ENCODE peak calls at places on chromosome 9, in seven cellular contexts. One of them, this sample, is unnamed.

GRCh38 chr9:2704504-2704903 is 12.8 kb upstream of the KCNV2 start:
- DNase-seq in H54: no peak
- DNase-seq in adrenal gland: no peak
- DNase-seq in GM12892: no peak
- DNase-seq in HepG2: no peak
- DNase-seq in GM12878: no peak
- DNase-seq in A549: no peak
- DNase-seq in this sample: no peak

GRCh38 chr9:77011973-77012817 is 7.3 kb upstream of the FOXB2 start:
- DNase-seq in A549: peak; percentile 61
- DNase-seq in adrenal gland: peak; percentile 50
- DNase-seq in HepG2: peak; percentile 20
- DNase-seq in GM12878: no peak
- DNase-seq in H54: peak; percentile 81
- DNase-seq in GM12892: no peak
- DNase-seq in this sample: no peak

GRCh38 chr9:98429613-98430012 is 174.2 kb upstream of the TBC1D2 start:
- DNase-seq in adrenal gland: no peak
- DNase-seq in HepG2: no peak
- DNase-seq in GM12878: no peak
- DNase-seq in H54: no peak
- DNase-seq in GM12892: no peak
- DNase-seq in A549: no peak
- DNase-seq in this sample: no peak

GRCh38 chr9:68980341-68980914 is 33.5 kb downstream of the PRKACG start:
- DNase-seq in GM12892: no peak
- DNase-seq in HepG2: no peak
- DNase-seq in H54: no peak
- DNase-seq in A549: no peak
- DNase-seq in adrenal gland: peak; percentile 61
- DNase-seq in GM12878: no peak
- DNase-seq in this sample: no peak

GRCh38 chr9:89576404-89576824 is 28.4 kb upstream of the GADD45G start:
- DNase-seq in GM12892: no peak
- DNase-seq in H54: no peak
- DNase-seq in GM12878: no peak
- DNase-seq in A549: peak; percentile 38
- DNase-seq in HepG2: peak; percentile 32
- DNase-seq in adrenal gland: no peak
- DNase-seq in this sample: no peak

GRCh38 chr9:72696481-72696880 is 175.1 kb downstream of the TMC1 start:
- DNase-seq in H54: no peak
- DNase-seq in HepG2: no peak
- DNase-seq in adrenal gland: no peak
- DNase-seq in GM12892: no peak
- DNase-seq in A549: no peak
- DNase-seq in GM12878: no peak
- DNase-seq in this sample: no peak

GRCh38 chr9:126474786-126475485 is 138.8 kb upstream of the LMX1B start:
- DNase-seq in HepG2: no peak
- DNase-seq in GM12892: no peak
- DNase-seq in adrenal gland: no peak
- DNase-seq in A549: peak; percentile 72
- DNase-seq in GM12878: no peak
- DNase-seq in H54: peak; percentile 93
- DNase-seq in this sample: no peak

GRCh38 chr9:110125207-110125751 is 82.7 kb downstream of the C9orf152 start:
- DNase-seq in GM12892: no peak
- DNase-seq in A549: peak; percentile 94
- DNase-seq in HepG2: peak; percentile 95
- DNase-seq in GM12878: no peak
- DNase-seq in H54: no peak
- DNase-seq in adrenal gland: peak; percentile 87
- DNase-seq in this sample: no peak

GRCh38 chr9:28916348-28916747 is 1343.1 kb upstream of the C9orf72 start:
- DNase-seq in A549: no peak
- DNase-seq in HepG2: no peak
- DNase-seq in H54: no peak
- DNase-seq in GM12892: no peak
- DNase-seq in adrenal gland: no peak
- DNase-seq in GM12878: no peak
- DNase-seq in this sample: no peak

GRCh38 chr9:121261107-121261460 is 6.9 kb upstream of the GSN start:
- DNase-seq in HepG2: no peak
- DNase-seq in GM12878: no peak
- DNase-seq in adrenal gland: peak; percentile 41
- DNase-seq in H54: no peak
- DNase-seq in GM12892: no peak
- DNase-seq in A549: no peak
- DNase-seq in this sample: no peak

GRCh38 chr9:33374190-33374589 is 28.2 kb downstream of the AQP7 start:
- DNase-seq in A549: no peak
- DNase-seq in GM12878: no peak
- DNase-seq in adrenal gland: no peak
- DNase-seq in H54: no peak
- DNase-seq in HepG2: no peak
- DNase-seq in GM12892: no peak
- DNase-seq in this sample: no peak

GRCh38 chr9:89528540-89528939 is 30.6 kb upstream of the SEMA4D start:
- DNase-seq in HepG2: no peak
- DNase-seq in H54: no peak
- DNase-seq in A549: peak; percentile 27
- DNase-seq in GM12892: no peak
- DNase-seq in adrenal gland: no peak
- DNase-seq in GM12878: no peak
- DNase-seq in this sample: no peak

GRCh38 chr9:94922098-94922607 is 195.7 kb downstream of the AOPEP start:
- DNase-seq in H54: peak; percentile 81
- DNase-seq in GM12892: no peak
- DNase-seq in A549: peak; percentile 93
- DNase-seq in HepG2: peak; percentile 91
- DNase-seq in adrenal gland: peak; percentile 48
- DNase-seq in GM12878: no peak
- DNase-seq in this sample: no peak

GRCh38 chr9:35664531-35665470 is at the start of gene ARHGEF39:
- DNase-seq in GM12892: peak; percentile 94
- DNase-seq in H54: peak; percentile 76
- DNase-seq in A549: peak; percentile 86
- DNase-seq in HepG2: peak; percentile 81
- DNase-seq in adrenal gland: peak; percentile 85
- DNase-seq in GM12878: no peak
- DNase-seq in this sample: no peak

GRCh38 chr9:135035781-135036760 is 51.4 kb upstream of the OLFM1 start:
- DNase-seq in GM12878: no peak
- DNase-seq in GM12892: no peak
- DNase-seq in A549: no peak
- DNase-seq in adrenal gland: peak; percentile 2
- DNase-seq in H54: no peak
- DNase-seq in HepG2: no peak
- DNase-seq in this sample: no peak

GRCh38 chr9:38106488-38106887 is 37.5 kb upstream of the SHB start:
- DNase-seq in H54: no peak
- DNase-seq in A549: no peak
- DNase-seq in HepG2: no peak
- DNase-seq in GM12878: no peak
- DNase-seq in adrenal gland: no peak
- DNase-seq in GM12892: no peak
- DNase-seq in this sample: no peak

GRCh38 chr9:2788948-2789347 is 54.9 kb downstream of the PUM3 start:
- DNase-seq in HepG2: no peak
- DNase-seq in adrenal gland: no peak
- DNase-seq in GM12878: no peak
- DNase-seq in GM12892: no peak
- DNase-seq in A549: no peak
- DNase-seq in H54: no peak
- DNase-seq in this sample: no peak

GRCh38 chr9:129886226-129887174 is 51.2 kb downstream of the USP20 start:
- DNase-seq in GM12878: peak; percentile 37
- DNase-seq in HepG2: no peak
- DNase-seq in H54: no peak
- DNase-seq in GM12892: no peak
- DNase-seq in adrenal gland: no peak
- DNase-seq in A549: no peak
- DNase-seq in this sample: no peak

GRCh38 chr9:103674271-103674670 is 419.8 kb upstream of the SMC2 start:
- DNase-seq in adrenal gland: no peak
- DNase-seq in GM12878: no peak
- DNase-seq in HepG2: no peak
- DNase-seq in H54: no peak
- DNase-seq in GM12892: no peak
- DNase-seq in A549: no peak
- DNase-seq in this sample: no peak

GRCh38 chr9:114035845-114036785 is 42.0 kb downstream of the AMBP start:
- DNase-seq in HepG2: no peak
- DNase-seq in adrenal gland: no peak
- DNase-seq in H54: no peak
- DNase-seq in GM12878: no peak
- DNase-seq in A549: no peak
- DNase-seq in GM12892: no peak
- DNase-seq in this sample: no peak

GRCh38 chr9:104831681-104832080 is 67.8 kb downstream of the NIPSNAP3B start:
- DNase-seq in GM12878: no peak
- DNase-seq in H54: peak; percentile 41
- DNase-seq in GM12892: no peak
- DNase-seq in A549: peak; percentile 4
- DNase-seq in adrenal gland: no peak
- DNase-seq in HepG2: no peak
- DNase-seq in this sample: no peak

GRCh38 chr9:108860354-108860753 is 1.7 kb upstream of the ACTL7A start:
- DNase-seq in GM12878: no peak
- DNase-seq in adrenal gland: no peak
- DNase-seq in HepG2: no peak
- DNase-seq in H54: no peak
- DNase-seq in A549: no peak
- DNase-seq in GM12892: no peak
- DNase-seq in this sample: no peak

DNA sequence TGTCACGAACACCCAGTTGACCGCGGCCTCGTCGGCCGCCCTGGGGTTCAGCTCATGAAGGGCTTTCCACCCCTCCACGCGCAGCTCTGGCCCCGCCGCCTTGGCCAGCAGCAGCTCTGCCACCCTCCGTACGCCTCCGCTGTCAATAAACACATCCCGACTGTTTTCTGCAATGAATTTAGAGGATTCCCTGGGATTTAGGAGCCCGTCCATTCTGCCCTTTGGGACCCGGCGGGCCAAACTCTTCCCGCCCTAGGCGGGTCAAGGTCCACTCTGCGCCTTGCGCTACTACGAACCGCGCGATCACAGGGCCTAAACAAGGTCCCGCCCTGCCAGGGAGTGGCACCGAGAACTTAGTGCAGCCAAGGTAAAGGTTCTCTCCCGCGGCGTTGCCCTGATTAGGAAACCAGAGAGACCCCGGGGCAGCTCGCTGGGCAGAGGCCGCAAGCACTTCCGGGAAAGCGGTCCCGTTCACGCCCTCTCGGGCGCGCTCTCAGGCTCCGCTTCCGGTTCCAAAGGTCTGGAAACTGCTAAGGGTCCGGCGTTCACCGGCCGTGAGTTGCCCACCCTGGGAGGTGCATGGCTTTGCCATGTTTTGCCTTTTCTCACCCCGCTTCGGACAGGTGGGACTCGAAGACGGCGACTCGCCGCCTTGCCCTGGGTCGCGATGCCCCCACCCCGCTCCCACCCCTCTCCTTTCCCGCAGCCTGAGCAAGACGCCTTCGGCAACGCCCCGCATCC is 23.6 kb downstream of the HNRNPK start:
- DNase-seq in H54: no peak
- DNase-seq in GM12892: peak; percentile 60
- DNase-seq in adrenal gland: peak; percentile 72
- DNase-seq in A549: peak; percentile 82
- DNase-seq in GM12878: no peak
- DNase-seq in HepG2: peak; percentile 85
- DNase-seq in this sample: no peak
- TF ChIP-seq POLR2A in H54: peak; percentile 29
- TF ChIP-seq POLR2A in GM12892: peak; percentile 64
- TF ChIP-seq POLR2A in adrenal gland: no peak
- TF ChIP-seq POLR2A in A549: peak; percentile 57
- TF ChIP-seq POLR2A in GM12878: peak; percentile 77
- TF ChIP-seq POLR2A in HepG2: peak; percentile 86
- TF ChIP-seq POLR2A in this sample: no peak

GRCh38 chr9:70160672-70161413 is 97.9 kb upstream of the SMC5 start:
- DNase-seq in H54: no peak
- DNase-seq in GM12878: no peak
- DNase-seq in A549: no peak
- DNase-seq in GM12892: no peak
- DNase-seq in HepG2: no peak
- DNase-seq in adrenal gland: no peak
- DNase-seq in this sample: no peak

GRCh38 chr9:70159630-70160029 is 99.1 kb upstream of the SMC5 start:
- DNase-seq in GM12878: no peak
- DNase-seq in adrenal gland: no peak
- DNase-seq in HepG2: no peak
- DNase-seq in H54: no peak
- DNase-seq in A549: no peak
- DNase-seq in GM12892: no peak
- DNase-seq in this sample: no peak

GRCh38 chr9:70161414-70161732 is 97.4 kb upstream of the SMC5 start:
- DNase-seq in GM12878: no peak
- DNase-seq in H54: no peak
- DNase-seq in adrenal gland: no peak
- DNase-seq in A549: no peak
- DNase-seq in GM12892: no peak
- DNase-seq in HepG2: no peak
- DNase-seq in this sample: no peak

DNA sequence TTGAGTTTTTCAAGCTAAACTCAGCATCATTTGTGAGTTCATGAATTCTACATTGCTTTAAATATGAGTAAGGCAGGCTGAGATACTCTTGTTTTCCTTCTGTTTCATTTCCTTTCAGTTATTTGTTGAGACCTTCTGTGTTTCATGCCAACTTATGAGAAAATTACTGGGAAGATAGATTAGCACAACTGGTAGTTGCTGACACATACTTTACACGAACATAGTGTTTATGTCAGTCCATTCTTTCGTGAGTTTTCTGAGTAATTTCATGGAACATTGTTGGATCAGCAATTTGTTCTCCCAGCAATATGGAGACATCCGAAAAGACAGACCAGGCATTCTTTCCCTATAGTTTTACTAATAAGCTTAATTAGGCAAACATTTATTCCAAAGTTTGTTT is 102.0 kb upstream of the SMC5 start:
- DNase-seq in A549: no peak
- DNase-seq in adrenal gland: no peak
- DNase-seq in GM12892: no peak
- DNase-seq in H54: no peak
- DNase-seq in GM12878: no peak
- DNase-seq in HepG2: no peak
- DNase-seq in this sample: no peak
- TF ChIP-seq POLR2A in A549: no peak
- TF ChIP-seq POLR2A in adrenal gland: no peak
- TF ChIP-seq POLR2A in GM12892: no peak
- TF ChIP-seq POLR2A in H54: no peak
- TF ChIP-seq POLR2A in GM12878: no peak
- TF ChIP-seq POLR2A in HepG2: no peak
- TF ChIP-seq POLR2A in this sample: no peak

GRCh38 chr9:19809422-19810269 is 20.8 kb upstream of the SLC24A2 start:
- DNase-seq in adrenal gland: no peak
- DNase-seq in GM12892: no peak
- DNase-seq in A549: peak; percentile 7
- DNase-seq in H54: no peak
- DNase-seq in HepG2: no peak
- DNase-seq in GM12878: no peak
- DNase-seq in this sample: no peak
- TF ChIP-seq POLR2A in adrenal gland: no peak
- TF ChIP-seq POLR2A in GM12892: no peak
- TF ChIP-seq POLR2A in A549: no peak
- TF ChIP-seq POLR2A in H54: no peak
- TF ChIP-seq POLR2A in HepG2: no peak
- TF ChIP-seq POLR2A in GM12878: no peak
- TF ChIP-seq POLR2A in this sample: no peak

GRCh38 chr9:136327313-136327971 is at the start of gene GPSM1:
- DNase-seq in HepG2: no peak
- DNase-seq in GM12878: no peak
- DNase-seq in A549: no peak
- DNase-seq in GM12892: no peak
- DNase-seq in H54: peak; percentile 95
- DNase-seq in adrenal gland: no peak
- DNase-seq in this sample: no peak
- TF ChIP-seq POLR2A in HepG2: no peak
- TF ChIP-seq POLR2A in GM12878: no peak
- TF ChIP-seq POLR2A in A549: peak; percentile 33
- TF ChIP-seq POLR2A in GM12892: no peak
- TF ChIP-seq POLR2A in H54: peak; percentile 96
- TF ChIP-seq POLR2A in adrenal gland: peak; percentile 29
- TF ChIP-seq POLR2A in this sample: no peak

This sample was measured in esophagus squamous epithelium.